ENCODE peak calls at places on chromosomes 1 and 21, in nine cellular contexts. E is CD4-positive, CD25-positive, alpha-beta regulatory T cell; A is AG10803; S is dorsolateral prefrontal cortex; R is amygdala; N is BJ; J is stomach; Z is GM20000; Y is choroid plexus epithelial cell. L is an unnamed sample.

GRCh38 chr1:152479792-152480595 is 30.6 kb upstream of the LCE5A start:
- DNase-seq in J (peak; percentile 54), S (no peak), R (no peak), Y (peak; percentile 7), N (no peak), A (peak; percentile 25), E (peak; percentile 50), Z (peak; percentile 49), L (no peak)

GRCh38 chr1:157390646-157391045 is 161.7 kb downstream of the FCRL5 start:
- DNase-seq in A (peak; percentile 86), N (peak; percentile 31), Z (no peak), J (no peak), R (no peak), Y (peak; percentile 73), E (no peak), S (no peak), L (no peak)

GRCh38 chr1:196409586-196409985 is 198.7 kb downstream of the KCNT2 start:
- DNase-seq in N (no peak), S (no peak), J (no peak), R (no peak), E (no peak), Z (no peak), Y (peak; percentile 65), A (no peak), L (no peak)

GRCh38 chr1:42620307-42620706 is 37.9 kb upstream of the PPIH start:
- DNase-seq in J (no peak), Y (no peak), E (no peak), Z (no peak), A (no peak), N (no peak), S (no peak), R (no peak), L (no peak)

GRCh38 chr1:47689894-47690293 is 252.1 kb downstream of the FOXD2 start:
- DNase-seq in S (no peak), A (no peak), Y (no peak), J (peak; percentile 20), E (no peak), N (no peak), R (no peak), Z (no peak), L (no peak)

GRCh38 chr1:52142220-52143153 is 598 bp downstream of the ZFYVE9 start:
- DNase-seq in Z (peak; percentile 66), A (peak; percentile 58), Y (peak; percentile 62), E (peak; percentile 35), S (peak; percentile 43), R (peak; percentile 54), J (peak; percentile 48), N (no peak), L (peak; percentile 66)

GRCh38 chr1:11882814-11883538 is 24.2 kb upstream of the NPPB start:
- DNase-seq in S (no peak), A (no peak), N (no peak), Z (no peak), E (peak; percentile 13), J (peak; percentile 88), Y (no peak), R (no peak), L (no peak)

GRCh38 chr1:115184260-115184950 is 95.1 kb upstream of the TSPAN2 start:
- DNase-seq in N (no peak), R (no peak), J (no peak), A (peak; percentile 60), Z (no peak), Y (no peak), S (no peak), E (peak; percentile 20), L (no peak)

GRCh38 chr21:45322960-45323461 is 35.3 kb upstream of the POFUT2 start:
- DNase-seq in A (peak; percentile 36), E (no peak), Y (no peak), S (no peak), R (no peak), J (no peak), N (no peak), Z (no peak), L (no peak)

GRCh38 chr1:55103891-55104290 is 64.5 kb downstream of the PCSK9 start:
- DNase-seq in R (no peak), Z (no peak), N (no peak), J (no peak), A (no peak), E (no peak), S (no peak), Y (no peak), L (no peak)

GRCh38 chr1:180918519-180918918 is 5.8 kb downstream of the KIAA1614 start:
- DNase-seq in E (no peak), S (no peak), Z (peak; percentile 37), Y (no peak), R (no peak), J (no peak), N (no peak), A (no peak), L (no peak)

GRCh38 chr1:92623187-92623778 is 136.6 kb upstream of the GFI1 start:
- DNase-seq in N (no peak), E (peak; percentile 50), S (no peak), J (no peak), A (peak; percentile 9), R (no peak), Z (peak; percentile 13), Y (peak; percentile 50), L (no peak)

GRCh38 chr1:113146242-113147072 is 73.5 kb downstream of the LRIG2 start:
- DNase-seq in E (peak; percentile 43), J (no peak), Z (no peak), R (no peak), A (no peak), N (no peak), Y (peak; percentile 70), S (no peak), L (no peak)

GRCh38 chr1:56331207-56331891 is 248.0 kb downstream of the PLPP3 start:
- DNase-seq in E (no peak), Z (no peak), N (no peak), A (no peak), S (no peak), J (no peak), Y (no peak), R (no peak), L (no peak)

GRCh38 chr1:6419397-6419802 is 319 bp downstream of the HES2 start:
- DNase-seq in Y (no peak), J (no peak), E (no peak), S (no peak), R (no peak), N (no peak), A (no peak), Z (no peak), L (no peak)

GRCh38 chr1:75079535-75080290 is 54.5 kb upstream of the LHX8 start:
- DNase-seq in Y (no peak), R (no peak), E (no peak), A (no peak), S (no peak), N (no peak), J (no peak), Z (no peak), L (no peak)

GRCh38 chr1:25011966-25012625 is 82.0 kb upstream of the RUNX3 start:
- DNase-seq in E (no peak), N (no peak), Z (no peak), S (no peak), A (no peak), R (no peak), Y (no peak), J (no peak), L (peak; percentile 58)

GRCh38 chr21:36976882-36977651 is 10.6 kb upstream of the HLCS start:
- DNase-seq in R (no peak), Z (peak; percentile 74), E (peak; percentile 72), A (peak; percentile 73), N (peak; percentile 46), S (no peak), J (no peak), Y (peak; percentile 89), L (no peak)

GRCh38 chr21:20110368-20110767 is 887.8 kb upstream of the NCAM2 start:
- DNase-seq in J (no peak), E (no peak), A (no peak), Z (no peak), Y (no peak), N (no peak), S (no peak), R (no peak), L (no peak)

GRCh38 chr1:165290143-165290542 is 66.4 kb downstream of the LMX1A start:
- DNase-seq in A (peak; percentile 38), E (no peak), Y (peak; percentile 11), R (no peak), Z (no peak), N (no peak), J (no peak), S (no peak), L (no peak)

GRCh38 chr1:85258536-85259117 is 835 bp downstream of the C1orf52 start:
- DNase-seq in Y (peak; percentile 74), R (no peak), Z (no peak), A (peak; percentile 62), J (no peak), S (no peak), E (no peak), N (no peak), L (no peak)

GRCh38 chr1:170238704-170239391 is 93.1 kb downstream of the NTMT2 start:
- DNase-seq in S (no peak), E (no peak), A (no peak), J (no peak), Z (no peak), N (no peak), Y (no peak), R (no peak), L (no peak)

GRCh38 chr1:111204211-111204883 is 3.9 kb upstream of the DENND2D start:
- DNase-seq in Z (peak; percentile 85), S (no peak), R (no peak), Y (no peak), N (no peak), A (no peak), E (peak; percentile 87), J (peak; percentile 83), L (peak; percentile 87)

GRCh38 chr1:20682571-20683236 is 21.5 kb upstream of the DDOST start:
- DNase-seq in S (peak; percentile 72), A (no peak), Y (no peak), J (no peak), N (no peak), E (peak; percentile 13), Z (no peak), R (peak; percentile 47), L (no peak)

GRCh38 chr1:207918016-207918415 is 7.1 kb upstream of the CD34 start:
- DNase-seq in N (no peak), E (no peak), S (no peak), J (no peak), R (no peak), A (no peak), Y (no peak), Z (no peak), L (no peak)

GRCh38 chr1:151024540-151025146 is 11.7 kb upstream of the BNIPL start:
- DNase-seq in A (peak; percentile 73), J (peak; percentile 86), N (no peak), R (peak; percentile 78), Z (peak; percentile 75), S (peak; percentile 79), E (peak; percentile 86), Y (peak; percentile 81), L (peak; percentile 74)

GRCh38 chr21:26185021-26185420 is 14.5 kb upstream of the APP start:
- DNase-seq in S (no peak), N (no peak), R (no peak), E (no peak), Z (no peak), Y (no peak), J (no peak), A (peak; percentile 76), L (no peak)

GRCh38 chr1:184821658-184822057 is 67.0 kb upstream of the EDEM3 start:
- DNase-seq in A (no peak), J (no peak), Z (no peak), S (no peak), R (no peak), N (no peak), E (no peak), Y (no peak), L (no peak)

GRCh38 chr1:209513226-209513625 is 70.3 kb upstream of the CAMK1G start:
- DNase-seq in E (peak; percentile 25), Y (peak; percentile 75), S (no peak), N (no peak), J (no peak), A (peak; percentile 46), R (no peak), Z (peak; percentile 28), L (no peak)

GRCh38 chr1:76268341-76268740 is 193.8 kb downstream of the ST6GALNAC3 start:
- DNase-seq in N (no peak), Z (no peak), Y (peak; percentile 19), S (no peak), E (no peak), J (no peak), R (no peak), A (no peak), L (no peak)

GRCh38 chr1:185015598-185015997 is 29.8 kb upstream of the RNF2 start:
- DNase-seq in J (no peak), N (no peak), S (no peak), R (no peak), A (no peak), E (no peak), Y (no peak), Z (no peak), L (no peak)

L was measured in left lobe of liver.